ENCODE peak calls at places on chromosome 11, in eight cellular contexts. C is EH; Z is pancreas; I is activated naive CD8-positive, alpha-beta T cell treated with anti-CD3 and anti-CD28 coated beads, Interleukin-2, amount 10 ng/mL, durations not matched to agents 7 days and 5 days; H is T-helper 1 cell; L is progenitor cell of endocrine pancreas; Q is uterus; O is neural crest cell. E is an unnamed sample.

GRCh38 chr11:121479355-121479754 is 26.6 kb upstream of the SORL1-AS1 start:
- DNase-seq in H (no peak), C (no peak), Q (no peak), I (no peak), O (no peak), L (no peak), Z (no peak), E (no peak)

GRCh38 chr11:13970986-13971385 is 8.5 kb downstream of the SPON1 start:
- DNase-seq in O (no peak), L (no peak), Q (no peak), H (no peak), C (peak), I (no peak), Z (no peak), E (no peak)

GRCh38 chr11:77044356-77044755 is 10.2 kb downstream of the B3GNT6 start:
- DNase-seq in L (no peak), H (no peak), C (no peak), Z (no peak), O (no peak), I (no peak), Q (no peak), E (no peak)

GRCh38 chr11:59011672-59012071 is 72.4 kb downstream of the GLYATL1 start:
- DNase-seq in Q (no peak), O (no peak), H (no peak), Z (no peak), L (no peak), C (no peak), I (no peak), E (no peak)

GRCh38 chr11:124766156-124766555 is 4.1 kb upstream of the ESAM start:
- DNase-seq in H (no peak), L (no peak), Q (no peak), O (no peak), I (no peak), C (no peak), Z (no peak), E (no peak)

GRCh38 chr11:58059011-58059358 is 28.2 kb downstream of the OR6Q1 start:
- DNase-seq in O (no peak), Q (no peak), H (no peak), Z (no peak), L (no peak), C (peak), I (no peak), E (no peak)

GRCh38 chr11:102467853-102468580 is 15.5 kb upstream of the TMEM123 start:
- DNase-seq in Z (no peak), I (no peak), Q (no peak), C (no peak), O (no peak), H (no peak), L (no peak), E (no peak)

GRCh38 chr11:72123117-72123653 is 10.7 kb upstream of the ANAPC15 start:
- DNase-seq in I (no peak), C (peak), Z (no peak), Q (no peak), O (no peak), L (no peak), H (no peak), E (no peak)

GRCh38 chr11:106706355-106706754 is 311.9 kb downstream of the GUCY1A2 start:
- DNase-seq in I (no peak), L (no peak), O (no peak), C (peak), Q (no peak), H (no peak), Z (no peak), E (no peak)

GRCh38 chr11:34606326-34607120 is 14.4 kb upstream of the EHF start:
- DNase-seq in O (no peak), Q (no peak), C (no peak), I (no peak), H (no peak), Z (no peak), L (no peak), E (no peak)

GRCh38 chr11:86438685-86439084 is 64.0 kb downstream of the CCDC81 start:
- DNase-seq in Z (no peak), H (no peak), Q (no peak), O (no peak), C (peak), L (no peak), I (no peak), E (no peak)

GRCh38 chr11:40337118-40337517 is 1122.3 kb downstream of the LRRC4C start:
- DNase-seq in C (peak), O (no peak), I (no peak), Q (no peak), H (no peak), L (no peak), Z (no peak), E (no peak)

GRCh38 chr11:28114731-28115130 is 6.5 kb downstream of the METTL15 start:
- DNase-seq in Z (no peak), H (no peak), Q (no peak), C (peak), I (no peak), L (no peak), O (no peak), E (no peak)

GRCh38 chr11:5690216-5690615 is 626 bp downstream of the TRIM22 start:
- DNase-seq in Q (no peak), I (no peak), Z (no peak), O (no peak), H (no peak), L (no peak), C (peak), E (no peak)

GRCh38 chr11:69874178-69874983 is 55.2 kb upstream of the FGF3 start:
- DNase-seq in I (no peak), H (no peak), Q (no peak), Z (no peak), O (no peak), L (no peak), C (no peak), E (peak)

GRCh38 chr11:395866-396265 is 1.9 kb downstream of the PKP3 start:
- DNase-seq in I (no peak), H (no peak), Q (no peak), Z (no peak), O (no peak), C (no peak), L (no peak), E (no peak)

GRCh38 chr11:134120143-134120850 is 51.4 kb downstream of the JAM3 start:
- DNase-seq in L (no peak), H (no peak), Z (no peak), C (peak), Q (peak), O (no peak), I (no peak), E (no peak)

GRCh38 chr11:133064152-133064877 is 468.0 kb downstream of the OPCML start:
- DNase-seq in O (peak), C (peak), I (no peak), H (no peak), Q (peak), Z (peak), L (peak), E (peak)

GRCh38 chr11:69524291-69524882 is 42.9 kb downstream of the LINC01488 start:
- DNase-seq in Q (no peak), O (no peak), L (no peak), C (peak), I (no peak), Z (no peak), H (no peak), E (no peak)

GRCh38 chr11:78270993-78271392 is 82.3 kb downstream of the USP35 start:
- DNase-seq in H (no peak), L (no peak), C (no peak), I (no peak), O (no peak), Q (no peak), Z (no peak), E (no peak)

GRCh38 chr11:127624455-127624854 is 623.9 kb upstream of the KIRREL3 start:
- DNase-seq in L (no peak), I (no peak), H (no peak), Z (no peak), O (no peak), Q (no peak), C (no peak), E (no peak)

GRCh38 chr11:2791521-2792375 is 92.0 kb upstream of the KCNQ1OT1 start:
- DNase-seq in H (no peak), O (no peak), Z (peak), Q (peak), L (no peak), I (peak), C (no peak), E (peak)

GRCh38 chr11:72609045-72609444 is 65.2 kb downstream of the PDE2A start:
- DNase-seq in O (no peak), H (no peak), I (no peak), Z (no peak), Q (no peak), L (no peak), C (peak), E (no peak)

GRCh38 chr11:58562375-58562800 is 13.3 kb downstream of the LPXN start:
- DNase-seq in Q (no peak), H (no peak), I (no peak), Z (no peak), L (no peak), C (no peak), O (no peak), E (no peak)

GRCh38 chr11:119103793-119104192 is 2.1 kb upstream of the DPAGT1 start:
- DNase-seq in H (no peak), I (no peak), Z (no peak), L (no peak), O (no peak), Q (no peak), C (peak), E (no peak)

GRCh38 chr11:61359541-61359940 is 2.1 kb downstream of the CYB561A3 start:
- DNase-seq in L (no peak), Q (no peak), I (no peak), O (no peak), Z (no peak), H (no peak), C (no peak), E (no peak)

GRCh38 chr11:130732476-130732875 is 183.8 kb downstream of the SNX19 start:
- DNase-seq in L (no peak), C (no peak), H (no peak), Z (no peak), O (no peak), Q (no peak), I (no peak), E (no peak)